ENCODE peak calls at places on chromosomes 2 and 18, in ten cellular contexts. One of them, this sample, is unnamed.

GRCh38 chr18:57833441-57834101 is 30.5 kb upstream of the ATP8B1 start:
- DNase-seq in H1: no peak
- DNase-seq in psoas muscle: no peak
- DNase-seq in naive thymus-derived CD4-positive, alpha-beta T cell: no peak
- DNase-seq in heart left ventricle: no peak
- DNase-seq in CD4-positive, alpha-beta memory T cell: no peak
- DNase-seq in RWPE2: no peak
- DNase-seq in keratinocyte: no peak
- DNase-seq in tibial artery: no peak
- DNase-seq in hepatocyte: peak; percentile 75
- DNase-seq in this sample: peak; percentile 36

GRCh38 chr18:32138332-32138731 is 46.7 kb downstream of the RNF138 start:
- DNase-seq in H1: no peak
- DNase-seq in psoas muscle: no peak
- DNase-seq in naive thymus-derived CD4-positive, alpha-beta T cell: peak; percentile 21
- DNase-seq in heart left ventricle: no peak
- DNase-seq in CD4-positive, alpha-beta memory T cell: no peak
- DNase-seq in RWPE2: no peak
- DNase-seq in keratinocyte: no peak
- DNase-seq in tibial artery: no peak
- DNase-seq in hepatocyte: no peak
- DNase-seq in this sample: no peak

GRCh38 chr18:29361843-29362242 is 1184.9 kb upstream of the CDH2 start:
- DNase-seq in H1: peak; percentile 76
- DNase-seq in psoas muscle: no peak
- DNase-seq in naive thymus-derived CD4-positive, alpha-beta T cell: no peak
- DNase-seq in heart left ventricle: no peak
- DNase-seq in CD4-positive, alpha-beta memory T cell: no peak
- DNase-seq in RWPE2: no peak
- DNase-seq in keratinocyte: no peak
- DNase-seq in tibial artery: no peak
- DNase-seq in hepatocyte: peak; percentile 8
- DNase-seq in this sample: no peak

GRCh38 chr2:69376385-69376784 is 10.6 kb downstream of the GFPT1 start:
- DNase-seq in H1: no peak
- DNase-seq in psoas muscle: no peak
- DNase-seq in naive thymus-derived CD4-positive, alpha-beta T cell: no peak
- DNase-seq in heart left ventricle: no peak
- DNase-seq in CD4-positive, alpha-beta memory T cell: no peak
- DNase-seq in RWPE2: no peak
- DNase-seq in keratinocyte: no peak
- DNase-seq in tibial artery: no peak
- DNase-seq in hepatocyte: no peak
- DNase-seq in this sample: peak; percentile 5

GRCh38 chr18:78240867-78241266 is 738.8 kb upstream of the SALL3 start:
- DNase-seq in H1: no peak
- DNase-seq in psoas muscle: no peak
- DNase-seq in naive thymus-derived CD4-positive, alpha-beta T cell: no peak
- DNase-seq in heart left ventricle: no peak
- DNase-seq in CD4-positive, alpha-beta memory T cell: no peak
- DNase-seq in RWPE2: no peak
- DNase-seq in keratinocyte: no peak
- DNase-seq in tibial artery: no peak
- DNase-seq in hepatocyte: no peak
- DNase-seq in this sample: no peak

GRCh38 chr2:210630904-210631560 is 74.6 kb downstream of the CPS1 start:
- DNase-seq in H1: no peak
- DNase-seq in psoas muscle: no peak
- DNase-seq in naive thymus-derived CD4-positive, alpha-beta T cell: no peak
- DNase-seq in heart left ventricle: no peak
- DNase-seq in CD4-positive, alpha-beta memory T cell: no peak
- DNase-seq in RWPE2: no peak
- DNase-seq in keratinocyte: no peak
- DNase-seq in tibial artery: no peak
- DNase-seq in hepatocyte: no peak
- DNase-seq in this sample: no peak

GRCh38 chr18:49100226-49100968 is 149.6 kb upstream of the SMAD7 start:
- DNase-seq in H1: no peak
- DNase-seq in psoas muscle: no peak
- DNase-seq in naive thymus-derived CD4-positive, alpha-beta T cell: no peak
- DNase-seq in heart left ventricle: no peak
- DNase-seq in CD4-positive, alpha-beta memory T cell: no peak
- DNase-seq in RWPE2: no peak
- DNase-seq in keratinocyte: no peak
- DNase-seq in tibial artery: no peak
- DNase-seq in hepatocyte: peak; percentile 61
- DNase-seq in this sample: no peak

GRCh38 chr2:96977631-96978195 is 8.7 kb downstream of the FAM178B start:
- DNase-seq in H1: no peak
- DNase-seq in psoas muscle: no peak
- DNase-seq in naive thymus-derived CD4-positive, alpha-beta T cell: peak; percentile 26
- DNase-seq in heart left ventricle: no peak
- DNase-seq in CD4-positive, alpha-beta memory T cell: peak; percentile 20
- DNase-seq in RWPE2: no peak
- DNase-seq in keratinocyte: peak; percentile 33
- DNase-seq in tibial artery: no peak
- DNase-seq in hepatocyte: peak; percentile 56
- DNase-seq in this sample: peak; percentile 66

GRCh38 chr2:233470839-233471238 is 95.7 kb downstream of the USP40 start:
- DNase-seq in H1: no peak
- DNase-seq in psoas muscle: peak; percentile 46
- DNase-seq in naive thymus-derived CD4-positive, alpha-beta T cell: no peak
- DNase-seq in heart left ventricle: peak; percentile 7
- DNase-seq in CD4-positive, alpha-beta memory T cell: no peak
- DNase-seq in RWPE2: peak; percentile 23
- DNase-seq in keratinocyte: no peak
- DNase-seq in tibial artery: no peak
- DNase-seq in hepatocyte: no peak
- DNase-seq in this sample: no peak

GRCh38 chr2:28344756-28345291 is 47.8 kb upstream of the FOSL2 start:
- DNase-seq in H1: no peak
- DNase-seq in psoas muscle: peak; percentile 61
- DNase-seq in naive thymus-derived CD4-positive, alpha-beta T cell: no peak
- DNase-seq in heart left ventricle: no peak
- DNase-seq in CD4-positive, alpha-beta memory T cell: no peak
- DNase-seq in RWPE2: no peak
- DNase-seq in keratinocyte: no peak
- DNase-seq in tibial artery: no peak
- DNase-seq in hepatocyte: no peak
- DNase-seq in this sample: no peak

GRCh38 chr2:241649414-241649813 is 11.9 kb downstream of the ATG4B start:
- DNase-seq in H1: no peak
- DNase-seq in psoas muscle: no peak
- DNase-seq in naive thymus-derived CD4-positive, alpha-beta T cell: no peak
- DNase-seq in heart left ventricle: no peak
- DNase-seq in CD4-positive, alpha-beta memory T cell: no peak
- DNase-seq in RWPE2: no peak
- DNase-seq in keratinocyte: no peak
- DNase-seq in tibial artery: no peak
- DNase-seq in hepatocyte: no peak
- DNase-seq in this sample: no peak

GRCh38 chr2:99640568-99641215 is 150.9 kb upstream of the REV1 start:
- DNase-seq in H1: no peak
- DNase-seq in psoas muscle: no peak
- DNase-seq in naive thymus-derived CD4-positive, alpha-beta T cell: no peak
- DNase-seq in heart left ventricle: no peak
- DNase-seq in CD4-positive, alpha-beta memory T cell: no peak
- DNase-seq in RWPE2: no peak
- DNase-seq in keratinocyte: no peak
- DNase-seq in tibial artery: no peak
- DNase-seq in hepatocyte: no peak
- DNase-seq in this sample: no peak

DNA sequence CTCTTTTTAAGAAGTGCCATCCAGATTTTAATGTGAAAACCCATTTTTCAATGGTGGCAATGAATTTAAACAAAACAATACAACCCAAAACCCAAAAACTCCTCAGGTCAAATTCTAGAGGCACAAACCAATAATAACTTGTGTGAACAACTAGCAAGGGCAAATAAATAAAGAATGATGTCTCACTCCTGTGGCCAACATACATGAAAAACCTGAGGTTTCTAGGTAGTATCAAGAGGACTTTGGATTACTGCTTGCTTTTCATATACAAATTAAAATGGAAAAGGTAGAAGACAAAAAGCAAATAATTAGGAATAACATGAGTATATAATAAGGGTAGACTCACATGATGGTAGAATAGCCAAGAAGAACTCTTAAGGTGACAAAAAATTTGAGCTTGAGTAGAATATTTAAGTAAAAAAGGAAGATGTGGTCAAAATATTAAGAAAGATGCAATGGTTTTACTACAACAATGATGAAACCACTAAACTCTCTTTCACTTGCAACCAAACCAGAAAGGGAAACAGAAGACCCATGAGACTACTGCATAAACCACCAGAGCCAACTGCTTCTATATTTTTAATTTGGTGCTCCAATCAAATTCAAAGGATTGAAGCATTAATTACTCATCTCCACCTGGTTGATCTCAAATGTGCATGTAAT is 53.5 kb downstream of the DARS1 start:
- DNase-seq in H1: no peak
- DNase-seq in psoas muscle: no peak
- DNase-seq in naive thymus-derived CD4-positive, alpha-beta T cell: no peak
- DNase-seq in heart left ventricle: no peak
- DNase-seq in CD4-positive, alpha-beta memory T cell: no peak
- DNase-seq in RWPE2: no peak
- DNase-seq in keratinocyte: no peak
- DNase-seq in tibial artery: no peak
- DNase-seq in hepatocyte: no peak
- DNase-seq in this sample: no peak
- H3K4me3 ChIP-seq in H1: no peak overlapping the region
- H3K4me3 ChIP-seq in psoas muscle: no peak overlapping the region
- H3K4me3 ChIP-seq in naive thymus-derived CD4-positive, alpha-beta T cell: no peak overlapping the region
- H3K4me3 ChIP-seq in heart left ventricle: no peak overlapping the region
- H3K4me3 ChIP-seq in CD4-positive, alpha-beta memory T cell: no peak overlapping the region
- H3K4me3 ChIP-seq in RWPE2: no peak overlapping the region
- H3K4me3 ChIP-seq in keratinocyte: no peak overlapping the region
- H3K4me3 ChIP-seq in tibial artery: no peak overlapping the region
- H3K4me3 ChIP-seq in hepatocyte: no peak overlapping the region
- H3K4me3 ChIP-seq in this sample: no peak overlapping the region

GRCh38 chr2:88603146-88603545 is 24.1 kb downstream of the EIF2AK3 start:
- DNase-seq in H1: no peak
- DNase-seq in psoas muscle: no peak
- DNase-seq in naive thymus-derived CD4-positive, alpha-beta T cell: no peak
- DNase-seq in heart left ventricle: no peak
- DNase-seq in CD4-positive, alpha-beta memory T cell: no peak
- DNase-seq in RWPE2: no peak
- DNase-seq in keratinocyte: no peak
- DNase-seq in tibial artery: no peak
- DNase-seq in hepatocyte: no peak
- DNase-seq in this sample: peak; percentile 70
- H3K4me1 ChIP-seq in H1: peaks cover 4% of the 10 kb centered on the region
- H3K4me1 ChIP-seq in psoas muscle: peaks cover 41% of the 10 kb centered on the region
- H3K4me1 ChIP-seq in naive thymus-derived CD4-positive, alpha-beta T cell: no peaks in the 10 kb centered on the region
- H3K4me1 ChIP-seq in heart left ventricle: peaks cover 48% of the 10 kb centered on the region
- H3K4me1 ChIP-seq in CD4-positive, alpha-beta memory T cell: peaks cover 16% of the 10 kb centered on the region
- H3K4me1 ChIP-seq in RWPE2: peaks cover 23% of the 10 kb centered on the region
- H3K4me1 ChIP-seq in keratinocyte: peaks cover 31% of the 10 kb centered on the region
- H3K4me1 ChIP-seq in tibial artery: peaks cover 37% of the 10 kb centered on the region
- H3K4me1 ChIP-seq in hepatocyte: peaks cover 10% of the 10 kb centered on the region
- H3K4me1 ChIP-seq in this sample: peaks cover 42% of the 10 kb centered on the region

GRCh38 chr2:44398243-44398897 is 36.6 kb downstream of the CAMKMT start:
- DNase-seq in H1: no peak
- DNase-seq in psoas muscle: no peak
- DNase-seq in naive thymus-derived CD4-positive, alpha-beta T cell: no peak
- DNase-seq in heart left ventricle: no peak
- DNase-seq in CD4-positive, alpha-beta memory T cell: no peak
- DNase-seq in RWPE2: no peak
- DNase-seq in keratinocyte: no peak
- DNase-seq in tibial artery: no peak
- DNase-seq in hepatocyte: no peak
- DNase-seq in this sample: peak; percentile 6

GRCh38 chr2:44392338-44392943 is 30.7 kb downstream of the CAMKMT start:
- DNase-seq in H1: no peak
- DNase-seq in psoas muscle: no peak
- DNase-seq in naive thymus-derived CD4-positive, alpha-beta T cell: peak; percentile 17
- DNase-seq in heart left ventricle: peak; percentile 16
- DNase-seq in CD4-positive, alpha-beta memory T cell: peak; percentile 3
- DNase-seq in RWPE2: no peak
- DNase-seq in keratinocyte: no peak
- DNase-seq in tibial artery: peak; percentile 41
- DNase-seq in hepatocyte: peak; percentile 65
- DNase-seq in this sample: peak; percentile 68

GRCh38 chr2:44397447-44397846 is 35.7 kb downstream of the CAMKMT start:
- DNase-seq in H1: no peak
- DNase-seq in psoas muscle: no peak
- DNase-seq in naive thymus-derived CD4-positive, alpha-beta T cell: no peak
- DNase-seq in heart left ventricle: no peak
- DNase-seq in CD4-positive, alpha-beta memory T cell: no peak
- DNase-seq in RWPE2: no peak
- DNase-seq in keratinocyte: no peak
- DNase-seq in tibial artery: no peak
- DNase-seq in hepatocyte: no peak
- DNase-seq in this sample: peak; percentile 1
- H3K4me3 ChIP-seq in H1: no peak overlapping the region
- H3K4me3 ChIP-seq in psoas muscle: no peak overlapping the region
- H3K4me3 ChIP-seq in naive thymus-derived CD4-positive, alpha-beta T cell: no peak overlapping the region
- H3K4me3 ChIP-seq in heart left ventricle: no peak overlapping the region
- H3K4me3 ChIP-seq in CD4-positive, alpha-beta memory T cell: no peak overlapping the region
- H3K4me3 ChIP-seq in RWPE2: no peak overlapping the region
- H3K4me3 ChIP-seq in keratinocyte: no peak overlapping the region
- H3K4me3 ChIP-seq in tibial artery: no peak overlapping the region
- H3K4me3 ChIP-seq in hepatocyte: no peak overlapping the region
- H3K4me3 ChIP-seq in this sample: no peak overlapping the region

DNA sequence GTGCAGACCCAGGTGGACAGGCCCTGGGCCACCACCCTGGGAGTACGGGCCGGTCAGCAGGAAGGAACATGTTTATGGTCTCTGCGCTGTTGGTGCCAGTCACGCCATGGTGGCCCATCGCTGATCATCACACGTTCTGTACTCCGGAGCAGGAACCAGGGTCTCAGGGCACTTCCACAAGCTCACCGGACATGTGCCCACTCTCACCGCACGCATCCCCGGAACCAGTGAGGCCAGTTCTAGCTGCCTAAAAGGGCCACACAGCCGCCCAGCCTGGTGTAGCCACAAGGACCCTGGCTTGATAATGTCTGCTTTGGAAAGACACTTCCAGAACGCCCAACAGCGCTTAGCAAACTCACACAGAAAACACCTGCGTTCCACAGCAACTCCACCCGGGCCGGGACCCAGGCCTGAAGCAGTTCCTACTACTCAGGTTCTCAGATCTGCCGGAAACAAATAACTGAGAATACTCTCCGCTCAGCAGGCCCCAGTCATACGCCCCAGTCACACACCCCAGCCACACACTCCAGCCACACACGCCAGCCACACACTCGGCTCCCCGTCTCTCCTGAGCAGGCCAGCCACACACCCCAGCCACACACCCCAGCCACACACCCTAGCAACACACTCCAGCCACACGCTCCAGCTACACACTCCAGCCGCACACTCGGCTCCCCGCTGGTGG is 123.3 kb downstream of the HDAC4 start:
- DNase-seq in H1: no peak
- DNase-seq in psoas muscle: no peak
- DNase-seq in naive thymus-derived CD4-positive, alpha-beta T cell: no peak
- DNase-seq in heart left ventricle: no peak
- DNase-seq in CD4-positive, alpha-beta memory T cell: no peak
- DNase-seq in RWPE2: no peak
- DNase-seq in keratinocyte: no peak
- DNase-seq in tibial artery: no peak
- DNase-seq in hepatocyte: no peak
- DNase-seq in this sample: no peak
- H3K4me1 ChIP-seq in H1: no peaks in the 10 kb centered on the region
- H3K4me1 ChIP-seq in psoas muscle: peaks cover 76% of the 10 kb centered on the region
- H3K4me1 ChIP-seq in naive thymus-derived CD4-positive, alpha-beta T cell: peaks cover 32% of the 10 kb centered on the region
- H3K4me1 ChIP-seq in heart left ventricle: peaks cover 69% of the 10 kb centered on the region
- H3K4me1 ChIP-seq in CD4-positive, alpha-beta memory T cell: peaks cover 37% of the 10 kb centered on the region
- H3K4me1 ChIP-seq in RWPE2: peaks cover 32% of the 10 kb centered on the region
- H3K4me1 ChIP-seq in keratinocyte: peaks cover 35% of the 10 kb centered on the region
- H3K4me1 ChIP-seq in tibial artery: peaks cover 46% of the 10 kb centered on the region
- H3K4me1 ChIP-seq in hepatocyte: peaks cover 32% of the 10 kb centered on the region
- H3K4me1 ChIP-seq in this sample: peaks cover 43% of the 10 kb centered on the region

GRCh38 chr18:47968006-47968676 is 37.7 kb upstream of the SMAD2 start:
- DNase-seq in H1: no peak
- DNase-seq in psoas muscle: no peak
- DNase-seq in naive thymus-derived CD4-positive, alpha-beta T cell: no peak
- DNase-seq in heart left ventricle: no peak
- DNase-seq in CD4-positive, alpha-beta memory T cell: no peak
- DNase-seq in RWPE2: no peak
- DNase-seq in keratinocyte: no peak
- DNase-seq in tibial artery: no peak
- DNase-seq in hepatocyte: no peak
- DNase-seq in this sample: peak; percentile 1
- H3K4me3 ChIP-seq in H1: peak overlapping the region; percentile 22
- H3K4me3 ChIP-seq in psoas muscle: no peak overlapping the region
- H3K4me3 ChIP-seq in naive thymus-derived CD4-positive, alpha-beta T cell: no peak overlapping the region
- H3K4me3 ChIP-seq in heart left ventricle: no peak overlapping the region
- H3K4me3 ChIP-seq in CD4-positive, alpha-beta memory T cell: no peak overlapping the region
- H3K4me3 ChIP-seq in RWPE2: no peak overlapping the region
- H3K4me3 ChIP-seq in keratinocyte: no peak overlapping the region
- H3K4me3 ChIP-seq in tibial artery: no peak overlapping the region
- H3K4me3 ChIP-seq in hepatocyte: no peak overlapping the region
- H3K4me3 ChIP-seq in this sample: no peak overlapping the region